ENCODE peak calls at places on chromosome 3, in eight cellular contexts. One of them, this sample, is unnamed.

GRCh38 chr3:114351123-114351821 is 57.4 kb downstream of the TIGIT start:
- DNase-seq in GM23248: no peak
- DNase-seq in adrenal gland: no peak
- DNase-seq in hippocampal formation: no peak
- DNase-seq in H9: no peak
- DNase-seq in activated CD8-positive, alpha-beta memory T cell treated with anti-CD3 and anti-CD28 coated beads for 1 hour: no peak
- DNase-seq in AG04450: no peak
- DNase-seq in PC-9: no peak
- DNase-seq in this sample: no peak

GRCh38 chr3:99579246-99579645 is 59.1 kb upstream of the COL8A1 start:
- DNase-seq in GM23248: peak; percentile 65
- DNase-seq in adrenal gland: no peak
- DNase-seq in hippocampal formation: no peak
- DNase-seq in H9: no peak
- DNase-seq in activated CD8-positive, alpha-beta memory T cell treated with anti-CD3 and anti-CD28 coated beads for 1 hour: no peak
- DNase-seq in AG04450: peak; percentile 29
- DNase-seq in PC-9: no peak
- DNase-seq in this sample: no peak

GRCh38 chr3:107111889-107112288 is 265.4 kb upstream of the CCDC54 start:
- DNase-seq in GM23248: no peak
- DNase-seq in adrenal gland: no peak
- DNase-seq in hippocampal formation: no peak
- DNase-seq in H9: no peak
- DNase-seq in activated CD8-positive, alpha-beta memory T cell treated with anti-CD3 and anti-CD28 coated beads for 1 hour: no peak
- DNase-seq in AG04450: no peak
- DNase-seq in PC-9: no peak
- DNase-seq in this sample: no peak

GRCh38 chr3:188294113-188294512 is 140.2 kb downstream of the LPP start:
- DNase-seq in GM23248: no peak
- DNase-seq in adrenal gland: no peak
- DNase-seq in hippocampal formation: no peak
- DNase-seq in H9: no peak
- DNase-seq in activated CD8-positive, alpha-beta memory T cell treated with anti-CD3 and anti-CD28 coated beads for 1 hour: no peak
- DNase-seq in AG04450: no peak
- DNase-seq in PC-9: no peak
- DNase-seq in this sample: no peak

GRCh38 chr3:184015381-184016019 is 2.2 kb downstream of the ABCC5 start:
- DNase-seq in GM23248: no peak
- DNase-seq in adrenal gland: peak; percentile 83
- DNase-seq in hippocampal formation: no peak
- DNase-seq in H9: no peak
- DNase-seq in activated CD8-positive, alpha-beta memory T cell treated with anti-CD3 and anti-CD28 coated beads for 1 hour: no peak
- DNase-seq in AG04450: no peak
- DNase-seq in PC-9: no peak
- DNase-seq in this sample: no peak

GRCh38 chr3:39193391-39193790 is 996 bp upstream of the XIRP1 start:
- DNase-seq in GM23248: peak; percentile 26
- DNase-seq in adrenal gland: no peak
- DNase-seq in hippocampal formation: no peak
- DNase-seq in H9: no peak
- DNase-seq in activated CD8-positive, alpha-beta memory T cell treated with anti-CD3 and anti-CD28 coated beads for 1 hour: no peak
- DNase-seq in AG04450: no peak
- DNase-seq in PC-9: no peak
- DNase-seq in this sample: no peak

GRCh38 chr3:48507256-48508061 is 3.5 kb upstream of the SHISA5 start:
- DNase-seq in GM23248: peak; percentile 69
- DNase-seq in adrenal gland: peak; percentile 82
- DNase-seq in hippocampal formation: no peak
- DNase-seq in H9: peak; percentile 95
- DNase-seq in activated CD8-positive, alpha-beta memory T cell treated with anti-CD3 and anti-CD28 coated beads for 1 hour: peak; percentile 60
- DNase-seq in AG04450: no peak
- DNase-seq in PC-9: peak; percentile 95
- DNase-seq in this sample: no peak

GRCh38 chr3:123861081-123861836 is 22.9 kb downstream of the MYLK start:
- DNase-seq in GM23248: no peak
- DNase-seq in adrenal gland: no peak
- DNase-seq in hippocampal formation: no peak
- DNase-seq in H9: no peak
- DNase-seq in activated CD8-positive, alpha-beta memory T cell treated with anti-CD3 and anti-CD28 coated beads for 1 hour: no peak
- DNase-seq in AG04450: no peak
- DNase-seq in PC-9: no peak
- DNase-seq in this sample: no peak

GRCh38 chr3:62875103-62876002 is at the start of gene CADPS:
- DNase-seq in GM23248: peak; percentile 78
- DNase-seq in adrenal gland: peak; percentile 78
- DNase-seq in hippocampal formation: peak; percentile 27
- DNase-seq in H9: peak; percentile 60
- DNase-seq in activated CD8-positive, alpha-beta memory T cell treated with anti-CD3 and anti-CD28 coated beads for 1 hour: no peak
- DNase-seq in AG04450: no peak
- DNase-seq in PC-9: no peak
- DNase-seq in this sample: peak; percentile 11

GRCh38 chr3:188380252-188380651 is 226.3 kb downstream of the LPP start:
- DNase-seq in GM23248: no peak
- DNase-seq in adrenal gland: no peak
- DNase-seq in hippocampal formation: no peak
- DNase-seq in H9: no peak
- DNase-seq in activated CD8-positive, alpha-beta memory T cell treated with anti-CD3 and anti-CD28 coated beads for 1 hour: no peak
- DNase-seq in AG04450: no peak
- DNase-seq in PC-9: no peak
- DNase-seq in this sample: no peak

GRCh38 chr3:61149236-61149635 is 102.0 kb downstream of the FHIT start:
- DNase-seq in GM23248: no peak
- DNase-seq in adrenal gland: no peak
- DNase-seq in hippocampal formation: no peak
- DNase-seq in H9: no peak
- DNase-seq in activated CD8-positive, alpha-beta memory T cell treated with anti-CD3 and anti-CD28 coated beads for 1 hour: no peak
- DNase-seq in AG04450: no peak
- DNase-seq in PC-9: no peak
- DNase-seq in this sample: no peak

GRCh38 chr3:40137586-40138295 is 171.8 kb upstream of the EIF1B start:
- DNase-seq in GM23248: peak; percentile 88
- DNase-seq in adrenal gland: no peak
- DNase-seq in hippocampal formation: no peak
- DNase-seq in H9: no peak
- DNase-seq in activated CD8-positive, alpha-beta memory T cell treated with anti-CD3 and anti-CD28 coated beads for 1 hour: no peak
- DNase-seq in AG04450: no peak
- DNase-seq in PC-9: no peak
- DNase-seq in this sample: no peak

GRCh38 chr3:83034806-83035703 is 1273.6 kb upstream of the GBE1 start:
- DNase-seq in GM23248: no peak
- DNase-seq in adrenal gland: no peak
- DNase-seq in hippocampal formation: no peak
- DNase-seq in H9: no peak
- DNase-seq in activated CD8-positive, alpha-beta memory T cell treated with anti-CD3 and anti-CD28 coated beads for 1 hour: no peak
- DNase-seq in AG04450: no peak
- DNase-seq in PC-9: no peak
- DNase-seq in this sample: no peak

GRCh38 chr3:26622634-26623408 is at the start of gene LRRC3B:
- DNase-seq in GM23248: no peak
- DNase-seq in adrenal gland: no peak
- DNase-seq in hippocampal formation: no peak
- DNase-seq in H9: peak; percentile 80
- DNase-seq in activated CD8-positive, alpha-beta memory T cell treated with anti-CD3 and anti-CD28 coated beads for 1 hour: no peak
- DNase-seq in AG04450: no peak
- DNase-seq in PC-9: no peak
- DNase-seq in this sample: no peak

GRCh38 chr3:37702478-37703154 is 159.1 kb upstream of the CTDSPL start:
- DNase-seq in GM23248: no peak
- DNase-seq in adrenal gland: peak; percentile 37
- DNase-seq in hippocampal formation: no peak
- DNase-seq in H9: no peak
- DNase-seq in activated CD8-positive, alpha-beta memory T cell treated with anti-CD3 and anti-CD28 coated beads for 1 hour: no peak
- DNase-seq in AG04450: no peak
- DNase-seq in PC-9: no peak
- DNase-seq in this sample: no peak

GRCh38 chr3:194296448-194296831 is 54.7 kb downstream of the CPN2 start:
- DNase-seq in GM23248: peak; percentile 75
- DNase-seq in adrenal gland: peak; percentile 87
- DNase-seq in hippocampal formation: no peak
- DNase-seq in H9: peak; percentile 54
- DNase-seq in activated CD8-positive, alpha-beta memory T cell treated with anti-CD3 and anti-CD28 coated beads for 1 hour: no peak
- DNase-seq in AG04450: no peak
- DNase-seq in PC-9: peak; percentile 94
- DNase-seq in this sample: peak; percentile 72

GRCh38 chr3:174540081-174540480 is 319.1 kb upstream of the NAALADL2 start:
- DNase-seq in GM23248: no peak
- DNase-seq in adrenal gland: no peak
- DNase-seq in hippocampal formation: no peak
- DNase-seq in H9: peak; percentile 84
- DNase-seq in activated CD8-positive, alpha-beta memory T cell treated with anti-CD3 and anti-CD28 coated beads for 1 hour: no peak
- DNase-seq in AG04450: no peak
- DNase-seq in PC-9: no peak
- DNase-seq in this sample: no peak

GRCh38 chr3:54999801-55000200 is 71.9 kb upstream of the LRTM1 start:
- DNase-seq in GM23248: no peak
- DNase-seq in adrenal gland: no peak
- DNase-seq in hippocampal formation: no peak
- DNase-seq in H9: no peak
- DNase-seq in activated CD8-positive, alpha-beta memory T cell treated with anti-CD3 and anti-CD28 coated beads for 1 hour: no peak
- DNase-seq in AG04450: no peak
- DNase-seq in PC-9: no peak
- DNase-seq in this sample: no peak

GRCh38 chr3:169237181-169237580 is 426.3 kb downstream of the MECOM start:
- DNase-seq in GM23248: peak; percentile 49
- DNase-seq in adrenal gland: no peak
- DNase-seq in hippocampal formation: no peak
- DNase-seq in H9: no peak
- DNase-seq in activated CD8-positive, alpha-beta memory T cell treated with anti-CD3 and anti-CD28 coated beads for 1 hour: no peak
- DNase-seq in AG04450: no peak
- DNase-seq in PC-9: no peak
- DNase-seq in this sample: no peak

GRCh38 chr3:153373571-153373970 is 211.5 kb downstream of the RAP2B start:
- DNase-seq in GM23248: peak; percentile 20
- DNase-seq in adrenal gland: no peak
- DNase-seq in hippocampal formation: no peak
- DNase-seq in H9: no peak
- DNase-seq in activated CD8-positive, alpha-beta memory T cell treated with anti-CD3 and anti-CD28 coated beads for 1 hour: no peak
- DNase-seq in AG04450: no peak
- DNase-seq in PC-9: no peak
- DNase-seq in this sample: no peak

GRCh38 chr3:98482717-98483482 is 14.6 kb upstream of the OR5K2 start:
- DNase-seq in GM23248: no peak
- DNase-seq in adrenal gland: no peak
- DNase-seq in hippocampal formation: no peak
- DNase-seq in H9: no peak
- DNase-seq in activated CD8-positive, alpha-beta memory T cell treated with anti-CD3 and anti-CD28 coated beads for 1 hour: no peak
- DNase-seq in AG04450: no peak
- DNase-seq in PC-9: peak; percentile 88
- DNase-seq in this sample: no peak

GRCh38 chr3:72549819-72550581 is 298.2 kb downstream of the SHQ1 start:
- DNase-seq in GM23248: no peak
- DNase-seq in adrenal gland: no peak
- DNase-seq in hippocampal formation: no peak
- DNase-seq in H9: no peak
- DNase-seq in activated CD8-positive, alpha-beta memory T cell treated with anti-CD3 and anti-CD28 coated beads for 1 hour: no peak
- DNase-seq in AG04450: no peak
- DNase-seq in PC-9: no peak
- DNase-seq in this sample: no peak

GRCh38 chr3:61239871-61240270 is 11.4 kb downstream of the FHIT start:
- DNase-seq in GM23248: no peak
- DNase-seq in adrenal gland: peak; percentile 70
- DNase-seq in hippocampal formation: no peak
- DNase-seq in H9: no peak
- DNase-seq in activated CD8-positive, alpha-beta memory T cell treated with anti-CD3 and anti-CD28 coated beads for 1 hour: no peak
- DNase-seq in AG04450: no peak
- DNase-seq in PC-9: no peak
- DNase-seq in this sample: peak; percentile 50

GRCh38 chr3:111690242-111690641 is 95.1 kb upstream of the ZBED2 start:
- DNase-seq in GM23248: peak; percentile 84
- DNase-seq in adrenal gland: no peak
- DNase-seq in hippocampal formation: no peak
- DNase-seq in H9: no peak
- DNase-seq in activated CD8-positive, alpha-beta memory T cell treated with anti-CD3 and anti-CD28 coated beads for 1 hour: no peak
- DNase-seq in AG04450: no peak
- DNase-seq in PC-9: no peak
- DNase-seq in this sample: no peak

GRCh38 chr3:194468086-194468485 is 18.7 kb downstream of the ATP13A3 start:
- DNase-seq in GM23248: no peak
- DNase-seq in adrenal gland: no peak
- DNase-seq in hippocampal formation: no peak
- DNase-seq in H9: no peak
- DNase-seq in activated CD8-positive, alpha-beta memory T cell treated with anti-CD3 and anti-CD28 coated beads for 1 hour: no peak
- DNase-seq in AG04450: no peak
- DNase-seq in PC-9: no peak
- DNase-seq in this sample: no peak

GRCh38 chr3:23751485-23751811 is 54.3 kb upstream of the UBE2E1 start:
- DNase-seq in GM23248: no peak
- DNase-seq in adrenal gland: no peak
- DNase-seq in hippocampal formation: no peak
- DNase-seq in H9: peak; percentile 78
- DNase-seq in activated CD8-positive, alpha-beta memory T cell treated with anti-CD3 and anti-CD28 coated beads for 1 hour: no peak
- DNase-seq in AG04450: no peak
- DNase-seq in PC-9: no peak
- DNase-seq in this sample: no peak

GRCh38 chr3:14377838-14378169 is 24.6 kb upstream of the SLC6A6 start:
- DNase-seq in GM23248: no peak
- DNase-seq in adrenal gland: no peak
- DNase-seq in hippocampal formation: no peak
- DNase-seq in H9: no peak
- DNase-seq in activated CD8-positive, alpha-beta memory T cell treated with anti-CD3 and anti-CD28 coated beads for 1 hour: peak; percentile 12
- DNase-seq in AG04450: no peak
- DNase-seq in PC-9: no peak
- DNase-seq in this sample: no peak

GRCh38 chr3:125231895-125232294 is 19.3 kb upstream of the SLC12A8 start:
- DNase-seq in GM23248: peak; percentile 81
- DNase-seq in adrenal gland: no peak
- DNase-seq in hippocampal formation: no peak
- DNase-seq in H9: no peak
- DNase-seq in activated CD8-positive, alpha-beta memory T cell treated with anti-CD3 and anti-CD28 coated beads for 1 hour: no peak
- DNase-seq in AG04450: peak; percentile 29
- DNase-seq in PC-9: no peak
- DNase-seq in this sample: no peak

GRCh38 chr3:121018917-121019321 is 110.9 kb downstream of the STXBP5L start:
- DNase-seq in GM23248: no peak
- DNase-seq in adrenal gland: no peak
- DNase-seq in hippocampal formation: no peak
- DNase-seq in H9: peak; percentile 31
- DNase-seq in activated CD8-positive, alpha-beta memory T cell treated with anti-CD3 and anti-CD28 coated beads for 1 hour: no peak
- DNase-seq in AG04450: no peak
- DNase-seq in PC-9: no peak
- DNase-seq in this sample: no peak

GRCh38 chr3:124082343-124082742 is 90.4 kb upstream of the ROPN1 start:
- DNase-seq in GM23248: no peak
- DNase-seq in adrenal gland: no peak
- DNase-seq in hippocampal formation: no peak
- DNase-seq in H9: no peak
- DNase-seq in activated CD8-positive, alpha-beta memory T cell treated with anti-CD3 and anti-CD28 coated beads for 1 hour: no peak
- DNase-seq in AG04450: no peak
- DNase-seq in PC-9: no peak
- DNase-seq in this sample: no peak

GRCh38 chr3:126979076-126979628 is 3.8 kb upstream of the PLXNA1 start:
- DNase-seq in GM23248: no peak
- DNase-seq in adrenal gland: no peak
- DNase-seq in hippocampal formation: no peak
- DNase-seq in H9: no peak
- DNase-seq in activated CD8-positive, alpha-beta memory T cell treated with anti-CD3 and anti-CD28 coated beads for 1 hour: no peak
- DNase-seq in AG04450: no peak
- DNase-seq in PC-9: no peak
- DNase-seq in this sample: no peak

GRCh38 chr3:111729087-111729846 is 129.8 kb upstream of the PHLDB2 start:
- DNase-seq in GM23248: peak; percentile 80
- DNase-seq in adrenal gland: peak; percentile 62
- DNase-seq in hippocampal formation: no peak
- DNase-seq in H9: no peak
- DNase-seq in activated CD8-positive, alpha-beta memory T cell treated with anti-CD3 and anti-CD28 coated beads for 1 hour: no peak
- DNase-seq in AG04450: no peak
- DNase-seq in PC-9: peak; percentile 65
- DNase-seq in this sample: peak; percentile 79

GRCh38 chr3:37999836-38000235 is 9.2 kb downstream of the VILL start:
- DNase-seq in GM23248: no peak
- DNase-seq in adrenal gland: no peak
- DNase-seq in hippocampal formation: no peak
- DNase-seq in H9: no peak
- DNase-seq in activated CD8-positive, alpha-beta memory T cell treated with anti-CD3 and anti-CD28 coated beads for 1 hour: no peak
- DNase-seq in AG04450: no peak
- DNase-seq in PC-9: no peak
- DNase-seq in this sample: peak; percentile 19

GRCh38 chr3:67646586-67647234 is 7.7 kb downstream of the SUCLG2 start:
- DNase-seq in GM23248: no peak
- DNase-seq in adrenal gland: peak; percentile 75
- DNase-seq in hippocampal formation: no peak
- DNase-seq in H9: no peak
- DNase-seq in activated CD8-positive, alpha-beta memory T cell treated with anti-CD3 and anti-CD28 coated beads for 1 hour: no peak
- DNase-seq in AG04450: no peak
- DNase-seq in PC-9: peak; percentile 22
- DNase-seq in this sample: no peak

This sample was measured in ovary.